ENCODE peak calls at places on chromosomes 7 and 10, in seven cellular contexts. X, I, J, U, D, A and R are unnamed samples.

GRCh38 chr10:133276435-133277201 is at the start of gene ADAM8:
- DNase-seq in A (no peak), U (no peak), D (no peak), J (no peak), X (no peak), I (no peak), R (no peak)

GRCh38 chr10:113907166-113907565 is 52.7 kb downstream of the NHLRC2 start:
- DNase-seq in A (no peak), J (no peak), I (no peak), D (no peak), X (no peak), U (no peak), R (no peak)

GRCh38 chr7:6409091-6409490 is 38.7 kb downstream of the DAGLB start:
- DNase-seq in U (no peak), J (no peak), X (no peak), A (no peak), D (no peak), I (no peak), R (no peak)

GRCh38 chr7:102974366-102975236 is 61.8 kb downstream of the LRRC17 start:
- DNase-seq in J (no peak), A (no peak), X (no peak), U (no peak), I (no peak), D (no peak), R (no peak)

GRCh38 chr10:109773818-109774440 is 149.4 kb downstream of the XPNPEP1 start:
- DNase-seq in I (no peak), U (no peak), J (no peak), X (no peak), A (peak; percentile 3), D (no peak), R (no peak)

GRCh38 chr10:110516815-110517492 is 19.2 kb downstream of the DUSP5 start:
- DNase-seq in I (no peak), J (no peak), A (no peak), U (peak; percentile 35), D (no peak), X (no peak), R (no peak)

GRCh38 chr10:29482591-29483421 is 152.0 kb downstream of the SVIL start:
- DNase-seq in A (no peak), I (no peak), J (no peak), D (no peak), X (no peak), U (peak; percentile 78), R (no peak)

GRCh38 chr7:1672851-1673486 is 2.9 kb downstream of the ELFN1 start:
- DNase-seq in J (no peak), A (no peak), I (peak; percentile 15), D (no peak), U (peak; percentile 28), X (no peak), R (no peak)

GRCh38 chr7:92609921-92610518 is 19.8 kb upstream of the FAM133B start:
- DNase-seq in X (no peak), I (no peak), A (no peak), U (no peak), J (no peak), D (no peak), R (no peak)

GRCh38 chr10:124641282-124642075 is 102.7 kb downstream of the FAM53B start:
- DNase-seq in A (no peak), J (no peak), I (no peak), X (no peak), D (no peak), U (peak; percentile 85), R (no peak)

GRCh38 chr7:44534087-44534486 is 7.0 kb downstream of the NPC1L1 start:
- DNase-seq in D (no peak), I (no peak), J (no peak), U (no peak), X (no peak), A (no peak), R (no peak)

GRCh38 chr10:91598211-91598981 is 34.5 kb downstream of the PPP1R3C start:
- DNase-seq in I (no peak), U (peak; percentile 63), X (peak; percentile 77), J (no peak), A (peak; percentile 89), D (no peak), R (no peak)

GRCh38 chr7:50544992-50545391 is 20.2 kb downstream of the DDC start:
- DNase-seq in D (no peak), X (no peak), J (no peak), U (no peak), I (no peak), A (no peak), R (no peak)

GRCh38 chr10:127216786-127217185 is 20.4 kb upstream of the INSYN2A start:
- DNase-seq in X (no peak), U (no peak), A (no peak), D (no peak), J (no peak), I (no peak), R (no peak)

GRCh38 chr10:34176351-34176750 is 638.7 kb downstream of the PARD3 start:
- DNase-seq in X (no peak), I (no peak), U (no peak), A (no peak), D (no peak), J (no peak), R (no peak)

GRCh38 chr10:94992811-94993210 is 54.4 kb downstream of the CYP2C9 start:
- DNase-seq in U (no peak), A (no peak), X (no peak), J (no peak), D (no peak), I (no peak), R (no peak)

GRCh38 chr7:2224491-2224928 is 8.2 kb downstream of the MAD1L1 start:
- DNase-seq in U (no peak), J (no peak), A (no peak), X (no peak), D (no peak), I (no peak), R (no peak)

GRCh38 chr7:92451645-92452044 is 4.4 kb downstream of the GATAD1 start:
- DNase-seq in J (no peak), X (no peak), U (no peak), A (no peak), I (no peak), D (no peak), R (no peak)

GRCh38 chr10:1360011-1360580 is 303.9 kb downstream of the WDR37 start:
- DNase-seq in A (no peak), X (no peak), J (no peak), I (no peak), D (no peak), U (no peak), R (no peak)
- TF ChIP-seq CTCF in A (peak; percentile 59), X (no peak), J (peak; percentile 15), I (no peak), D (no peak), U (no peak), R (peak; percentile 6)

GRCh38 chr10:86390337-86391120 is 23.9 kb upstream of the GRID1 start:
- DNase-seq in D (no peak), I (no peak), U (peak; percentile 38), A (no peak), X (no peak), J (no peak), R (no peak)

GRCh38 chr10:86385806-86386205 is 19.2 kb upstream of the GRID1 start:
- DNase-seq in U (no peak), D (no peak), I (no peak), X (no peak), J (no peak), A (no peak), R (no peak)

GRCh38 chr10:86389441-86390193 is 23.0 kb upstream of the GRID1 start:
- DNase-seq in U (peak; percentile 53), D (peak; percentile 26), I (no peak), J (no peak), X (no peak), A (no peak), R (no peak)

GRCh38 chr10:86388119-86388704 is 21.6 kb upstream of the GRID1 start:
- DNase-seq in I (no peak), U (peak; percentile 39), J (no peak), A (no peak), X (no peak), D (no peak), R (no peak)

DNA sequence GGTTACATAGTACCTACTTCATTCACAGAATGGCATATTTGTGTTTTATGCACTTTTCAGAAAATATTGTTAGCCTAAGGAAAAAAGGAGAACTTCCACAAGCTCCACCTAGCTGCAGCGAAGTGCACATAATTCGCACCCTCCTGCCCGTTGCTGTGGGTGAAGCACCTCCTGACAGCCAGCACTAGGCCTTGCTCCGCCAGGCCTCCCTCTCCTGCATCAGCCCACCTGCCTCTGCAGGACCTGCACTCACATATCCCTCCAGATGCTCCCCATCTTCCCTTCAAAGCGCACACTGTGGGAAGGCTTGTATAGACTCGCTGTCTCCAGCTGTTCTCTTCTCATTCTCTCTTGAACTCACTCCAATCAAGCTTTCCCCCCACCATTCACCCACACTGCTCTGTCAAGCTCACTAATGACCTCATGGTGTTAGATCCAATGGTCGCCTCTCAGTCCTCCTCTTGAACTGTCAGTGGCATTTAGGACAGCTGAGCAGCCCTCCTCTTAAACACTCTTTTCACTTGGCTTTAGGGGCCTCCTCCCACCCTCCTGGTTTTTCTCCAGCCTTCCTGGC is 20.7 kb upstream of the GRID1 start:
- DNase-seq in I (no peak), X (no peak), D (no peak), J (no peak), U (no peak), A (no peak), R (no peak)
- TF ChIP-seq CTCF in I (no peak), X (no peak), D (no peak), J (no peak), U (no peak), A (peak; percentile 16), R (no peak)

GRCh38 chr10:44977287-44978212 is 1.1 kb downstream of the DEPP1 start:
- DNase-seq in U (no peak), X (no peak), J (no peak), D (peak; percentile 67), A (no peak), I (peak; percentile 34), R (no peak)

GRCh38 chr10:44980309-44981171 is 1.9 kb upstream of the DEPP1 start:
- DNase-seq in X (no peak), J (no peak), A (no peak), I (peak; percentile 22), D (peak; percentile 40), U (no peak), R (no peak)

GRCh38 chr10:44979281-44980181 is 922 bp upstream of the DEPP1 start:
- DNase-seq in A (no peak), J (no peak), D (peak; percentile 46), X (no peak), I (peak; percentile 25), U (no peak), R (no peak)

GRCh38 chr10:44978213-44978569 is 418 bp downstream of the DEPP1 start:
- DNase-seq in I (peak; percentile 21), X (no peak), U (no peak), J (no peak), D (peak; percentile 20), A (no peak), R (no peak)

GRCh38 chr10:44978570-44979280 is at the start of gene DEPP1:
- DNase-seq in A (peak; percentile 86), U (peak; percentile 98), J (peak; percentile 72), I (peak; percentile 97), X (peak; percentile 92), D (peak; percentile 94), R (peak; percentile 72)
- TF ChIP-seq CTCF in A (peak; percentile 23), U (peak; percentile 25), J (peak; percentile 34), I (no peak), X (peak; percentile 16), D (peak; percentile 30), R (no peak)

GRCh38 chr7:117929217-117929616 is 56.0 kb upstream of the CTTNBP2 start:
- DNase-seq in J (no peak), X (no peak), A (no peak), U (no peak), I (no peak), D (no peak), R (no peak)

GRCh38 chr7:117937049-117937448 is 63.8 kb upstream of the CTTNBP2 start:
- DNase-seq in U (no peak), J (no peak), I (no peak), A (no peak), X (no peak), D (no peak), R (no peak)

GRCh38 chr7:117931314-117931713 is 58.1 kb upstream of the CTTNBP2 start:
- DNase-seq in J (no peak), U (no peak), I (no peak), D (no peak), A (no peak), X (no peak), R (no peak)
- TF ChIP-seq CTCF in J (no peak), U (no peak), I (no peak), D (no peak), A (no peak), X (no peak), R (no peak)